ENCODE peak calls at places on chromosomes 3 and 15, in ten cellular contexts. A is coronary artery, T is Calu3, F is cardiac muscle cell, M is PC-3, I is HL-60, J is progenitor cell of endocrine pancreas, O is heart left ventricle, B is foreskin fibroblast, D is spleen. L is an unnamed sample.

GRCh38 chr3:119796785-119797184 is 14.9 kb downstream of the NR1I2 start:
- DNase-seq in J (no peak), O (no peak), F (no peak), B (no peak), D (no peak), M (no peak), T (no peak), A (no peak), I (no peak), L (no peak)

GRCh38 chr3:178320481-178321352 is 215.5 kb upstream of the KCNMB2 start:
- DNase-seq in I (no peak), F (peak), D (no peak), O (peak), J (no peak), B (peak), T (no peak), A (no peak), M (peak), L (no peak)

GRCh38 chr15:99707481-99708270 is 25.6 kb downstream of the LYSMD4 start:
- DNase-seq in T (no peak), B (peak), O (no peak), M (peak), I (no peak), A (no peak), D (no peak), F (no peak), J (no peak), L (no peak)

GRCh38 chr3:135490219-135490618 is 475.3 kb upstream of the PPP2R3A start:
- DNase-seq in O (no peak), F (no peak), M (no peak), B (no peak), I (no peak), A (no peak), J (no peak), T (no peak), D (no peak), L (no peak)

GRCh38 chr3:62481972-62482371 is 108.6 kb upstream of the FEZF2 start:
- DNase-seq in F (no peak), D (no peak), I (no peak), J (no peak), O (no peak), T (no peak), B (no peak), A (no peak), M (no peak), L (no peak)

GRCh38 chr15:85622432-85622831 is 172.3 kb downstream of the KLHL25 start:
- DNase-seq in J (no peak), M (no peak), B (no peak), O (no peak), A (no peak), I (no peak), D (no peak), F (no peak), T (no peak), L (no peak)

GRCh38 chr3:134339331-134339730 is 34.9 kb downstream of the AMOTL2 start:
- DNase-seq in J (no peak), M (no peak), T (no peak), D (no peak), I (no peak), F (no peak), A (peak), B (no peak), O (no peak), L (no peak)

GRCh38 chr3:41234823-41235722 is 35.8 kb downstream of the CTNNB1 start:
- DNase-seq in O (no peak), D (no peak), F (no peak), M (peak), A (no peak), T (no peak), I (no peak), J (no peak), B (peak), L (no peak)

GRCh38 chr15:56817266-56817665 is 84.0 kb upstream of the ZNF280D start:
- DNase-seq in O (no peak), M (peak), A (no peak), B (peak), T (no peak), D (no peak), J (no peak), I (no peak), F (no peak), L (no peak)

GRCh38 chr3:22263042-22263441 is 512.0 kb upstream of the ZNF385D start:
- DNase-seq in B (peak), T (no peak), J (no peak), I (no peak), A (no peak), M (peak), O (no peak), F (no peak), D (no peak), L (no peak)

GRCh38 chr3:70748593-70748992 is 436.2 kb upstream of the MDFIC2 start:
- DNase-seq in J (no peak), I (no peak), F (no peak), B (no peak), D (no peak), M (no peak), A (no peak), O (no peak), T (no peak), L (no peak)

GRCh38 chr15:81291916-81292424 is 32.0 kb downstream of the STARD5 start:
- DNase-seq in T (no peak), M (no peak), D (peak), A (no peak), O (no peak), F (no peak), J (no peak), B (no peak), I (no peak), L (peak)

GRCh38 chr3:98954806-98955205 is 53.3 kb upstream of the DCBLD2 start:
- DNase-seq in B (peak), T (no peak), M (peak), I (no peak), O (no peak), A (no peak), J (no peak), F (no peak), D (no peak), L (no peak)

GRCh38 chr15:82177291-82178010 is 85.1 kb downstream of the EFL1 start:
- DNase-seq in A (no peak), T (no peak), I (peak), M (peak), B (peak), D (no peak), F (no peak), O (no peak), J (no peak), L (no peak)

GRCh38 chr3:81716870-81717509 is 44.5 kb downstream of the GBE1 start:
- DNase-seq in J (no peak), O (peak), M (peak), B (no peak), T (peak), D (no peak), A (no peak), I (no peak), F (peak), L (no peak)

GRCh38 chr3:38636464-38636863 is 13.0 kb downstream of the SCN5A start:
- DNase-seq in M (no peak), A (no peak), O (no peak), D (peak), F (no peak), J (no peak), B (no peak), I (no peak), T (no peak), L (no peak)

GRCh38 chr3:176814252-176814651 is 383.0 kb downstream of the TBL1XR1 start:
- DNase-seq in I (no peak), J (peak), M (peak), B (peak), T (peak), D (no peak), O (peak), A (no peak), F (peak), L (no peak)

GRCh38 chr15:45795487-45796069 is 160.7 kb downstream of the SQOR start:
- DNase-seq in B (peak), I (peak), O (peak), F (peak), J (peak), D (no peak), M (peak), T (peak), A (no peak), L (no peak)

GRCh38 chr3:147507638-147508286 is 98.6 kb downstream of the ZIC1 start:
- DNase-seq in F (no peak), O (no peak), M (no peak), J (no peak), I (no peak), D (no peak), B (peak), T (no peak), A (no peak), L (no peak)

GRCh38 chr3:128379768-128380167 is 86.9 kb downstream of the DNAJB8 start:
- DNase-seq in J (no peak), D (no peak), F (no peak), A (no peak), O (no peak), B (no peak), T (no peak), I (no peak), M (no peak), L (no peak)

GRCh38 chr3:150905766-150906165 is 527 bp upstream of the MINDY4B start:
- DNase-seq in M (peak), B (no peak), O (no peak), F (no peak), D (no peak), A (no peak), I (no peak), J (no peak), T (no peak), L (no peak)

GRCh38 chr15:36172970-36173369 is 406.5 kb upstream of the CDIN1 start:
- DNase-seq in O (no peak), A (no peak), F (no peak), T (no peak), J (no peak), M (peak), I (no peak), D (no peak), B (no peak), L (no peak)

GRCh38 chr3:179404307-179404706 is 47.0 kb downstream of the GNB4 start:
- DNase-seq in F (no peak), O (no peak), I (no peak), A (no peak), T (no peak), M (no peak), D (no peak), J (no peak), B (no peak), L (no peak)

GRCh38 chr3:128001576-128001975 is 50.7 kb upstream of the SEC61A1 start:
- DNase-seq in B (no peak), O (no peak), T (no peak), F (no peak), I (no peak), A (no peak), J (no peak), D (no peak), M (no peak), L (no peak)

GRCh38 chr3:73431136-73431933 is 193.4 kb downstream of the PDZRN3 start:
- DNase-seq in A (no peak), D (no peak), T (no peak), M (no peak), O (no peak), J (no peak), F (no peak), B (no peak), I (no peak), L (no peak)

GRCh38 chr3:73432021-73432722 is 192.6 kb downstream of the PDZRN3 start:
- DNase-seq in F (peak), D (no peak), O (no peak), B (no peak), T (peak), J (no peak), M (peak), A (no peak), I (no peak), L (no peak)

GRCh38 chr3:73433681-73434080 is 191.1 kb downstream of the PDZRN3 start:
- DNase-seq in F (peak), M (no peak), I (no peak), B (no peak), D (no peak), J (no peak), O (no peak), A (no peak), T (no peak), L (no peak)

GRCh38 chr3:73433079-73433478 is 191.7 kb downstream of the PDZRN3 start:
- DNase-seq in B (no peak), J (no peak), I (no peak), M (no peak), T (no peak), D (no peak), A (no peak), O (no peak), F (peak), L (no peak)

DNA sequence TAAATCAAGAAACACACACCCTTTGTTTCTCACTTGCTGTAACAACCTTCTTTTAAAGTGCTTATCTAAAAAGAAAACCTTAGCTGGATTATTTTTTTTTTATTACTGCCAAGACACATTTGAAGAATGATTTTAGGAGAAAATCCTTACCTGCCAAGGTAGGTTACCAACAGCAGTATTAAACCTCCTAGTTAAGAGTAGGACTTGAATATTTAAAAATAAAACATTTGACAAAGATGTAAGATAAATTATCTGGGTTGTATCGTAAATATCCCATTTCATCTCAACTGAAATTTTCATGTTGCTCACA is 192.1 kb downstream of the PDZRN3 start:
- DNase-seq in O (no peak), M (no peak), F (no peak), A (no peak), I (no peak), T (no peak), B (no peak), J (no peak), D (no peak), L (no peak)
- TF ChIP-seq CTCF in O (no peak), M (peak), F (no peak), A (no peak), I (no peak), T (no peak), B (no peak), J (peak), D (no peak), L (no peak)

DNA sequence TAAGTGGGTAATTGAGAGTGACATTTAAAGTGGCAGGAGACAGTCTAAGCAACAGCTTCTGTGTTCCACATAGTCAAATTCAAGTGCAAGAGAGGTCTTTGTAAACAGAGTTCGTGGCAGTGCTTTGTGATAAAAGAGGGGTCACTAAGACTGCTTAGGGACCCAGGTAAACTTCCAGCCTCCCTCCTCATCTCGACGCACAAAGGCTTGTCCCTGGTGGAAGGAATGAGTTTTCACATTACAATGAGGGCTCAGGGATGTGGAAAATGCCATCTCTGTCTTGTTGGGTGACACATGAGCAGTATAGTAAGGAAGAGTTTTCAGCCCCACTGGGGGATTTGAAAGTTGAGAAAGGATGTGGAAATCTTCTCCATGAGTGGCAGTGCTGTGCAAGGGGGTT is 7.3 kb downstream of the GMNC start:
- DNase-seq in T (no peak), O (no peak), I (no peak), D (no peak), B (no peak), A (no peak), M (no peak), J (no peak), F (no peak), L (no peak)
- TF ChIP-seq CTCF in T (no peak), O (no peak), I (no peak), D (no peak), B (no peak), A (no peak), M (no peak), J (peak), F (no peak), L (no peak)

DNA sequence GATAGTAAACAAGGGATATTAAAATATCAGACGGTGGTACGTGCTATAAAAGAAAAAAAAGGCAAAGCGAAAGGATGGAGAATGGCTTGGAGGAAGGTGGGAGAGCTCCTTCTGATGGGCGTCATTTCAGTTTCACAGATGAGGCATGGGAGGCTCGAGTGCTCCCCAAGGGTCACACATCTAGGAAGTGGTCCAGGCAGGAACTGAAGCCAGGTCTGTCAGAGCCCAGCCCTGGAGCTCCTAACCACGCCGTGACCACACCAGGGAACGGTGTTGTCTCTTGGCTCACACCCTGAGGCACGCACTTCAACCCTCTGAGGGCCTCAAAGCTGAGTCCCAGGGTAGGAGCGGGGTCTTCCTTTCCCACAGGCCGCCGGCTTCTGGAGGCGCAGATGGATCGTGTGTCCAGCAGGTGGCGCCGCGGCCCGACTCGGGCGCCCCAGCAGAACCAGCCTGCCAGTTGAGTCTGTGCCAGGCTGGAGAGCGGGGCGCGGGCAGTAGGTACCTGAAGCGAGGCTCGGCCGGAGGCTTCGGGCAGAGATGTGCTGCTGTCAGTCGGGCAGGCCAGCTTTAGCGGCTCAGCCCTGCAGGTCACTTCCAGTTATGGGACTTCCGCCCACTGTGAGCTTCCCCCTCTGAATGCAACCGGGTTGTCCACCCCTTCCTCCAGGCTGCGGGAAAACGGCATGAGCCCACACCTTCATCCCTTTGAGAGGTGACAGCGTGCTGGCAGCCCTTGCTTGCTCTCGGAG is 68.1 kb downstream of the SLC6A1 start:
- DNase-seq in F (peak), O (peak), I (peak), M (peak), A (no peak), B (peak), J (peak), D (peak), T (peak), L (no peak)
- TF ChIP-seq CTCF in F (peak), O (peak), I (peak), M (peak), A (peak), B (peak), J (peak), D (peak), T (peak), L (peak)

GRCh38 chr15:52217186-52217585 is 26.0 kb upstream of the GNB5 start:
- DNase-seq in O (no peak), D (no peak), F (peak), J (no peak), B (no peak), T (peak), M (peak), A (no peak), I (no peak), L (no peak)
- TF ChIP-seq CTCF in O (no peak), D (no peak), F (no peak), J (peak), B (no peak), T (no peak), M (peak), A (no peak), I (peak), L (no peak)

DNA sequence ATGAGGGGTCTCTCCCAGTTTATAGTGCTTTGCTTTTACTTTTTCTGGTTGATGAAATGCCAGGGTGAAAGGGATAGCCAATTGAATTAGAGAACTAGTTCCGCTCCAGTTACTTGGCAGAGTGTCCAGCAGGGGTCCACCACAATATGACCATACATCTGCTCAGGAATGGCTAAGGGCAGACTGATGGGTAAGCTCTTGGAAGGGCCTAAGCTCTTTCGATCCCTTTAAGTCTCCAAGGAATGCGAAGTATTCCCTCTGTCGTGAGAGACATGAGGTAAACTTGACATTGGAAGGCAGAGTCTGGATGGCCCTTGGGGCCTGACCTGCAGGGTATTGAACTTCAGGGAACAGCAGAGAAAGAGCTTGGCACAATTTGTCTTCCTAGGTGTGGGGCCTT is 805.8 kb downstream of the PLOD2 start:
- DNase-seq in I (no peak), M (no peak), F (no peak), D (no peak), B (no peak), O (no peak), T (no peak), A (no peak), J (no peak), L (no peak)
- TF ChIP-seq CTCF in I (no peak), M (no peak), F (no peak), D (no peak), B (no peak), O (no peak), T (no peak), A (no peak), J (no peak), L (no peak)

GRCh38 chr15:73873889-73874511 is 636 bp downstream of the TBC1D21 start:
- DNase-seq in B (peak), I (peak), M (peak), F (peak), O (no peak), J (no peak), T (peak), D (no peak), A (peak), L (no peak)
- TF ChIP-seq CTCF in B (peak), I (peak), M (peak), F (peak), O (peak), J (peak), T (peak), D (peak), A (peak), L (peak)

GRCh38 chr15:98529205-98530145 is 118.9 kb upstream of the IGF1R start:
- DNase-seq in T (no peak), M (no peak), D (no peak), O (no peak), I (no peak), F (no peak), A (no peak), B (no peak), J (no peak), L (no peak)
- TF ChIP-seq CTCF in T (no peak), M (no peak), D (no peak), O (no peak), I (no peak), F (no peak), A (no peak), B (no peak), J (no peak), L (no peak)

GRCh38 chr15:71572452-71573053 is 237.8 kb upstream of the NR2E3 start:
- DNase-seq in M (peak), O (no peak), F (no peak), J (no peak), T (peak), D (no peak), I (no peak), A (no peak), B (no peak), L (no peak)
- TF ChIP-seq CTCF in M (peak), O (peak), F (peak), J (peak), T (peak), D (no peak), I (no peak), A (no peak), B (no peak), L (no peak)

DNA sequence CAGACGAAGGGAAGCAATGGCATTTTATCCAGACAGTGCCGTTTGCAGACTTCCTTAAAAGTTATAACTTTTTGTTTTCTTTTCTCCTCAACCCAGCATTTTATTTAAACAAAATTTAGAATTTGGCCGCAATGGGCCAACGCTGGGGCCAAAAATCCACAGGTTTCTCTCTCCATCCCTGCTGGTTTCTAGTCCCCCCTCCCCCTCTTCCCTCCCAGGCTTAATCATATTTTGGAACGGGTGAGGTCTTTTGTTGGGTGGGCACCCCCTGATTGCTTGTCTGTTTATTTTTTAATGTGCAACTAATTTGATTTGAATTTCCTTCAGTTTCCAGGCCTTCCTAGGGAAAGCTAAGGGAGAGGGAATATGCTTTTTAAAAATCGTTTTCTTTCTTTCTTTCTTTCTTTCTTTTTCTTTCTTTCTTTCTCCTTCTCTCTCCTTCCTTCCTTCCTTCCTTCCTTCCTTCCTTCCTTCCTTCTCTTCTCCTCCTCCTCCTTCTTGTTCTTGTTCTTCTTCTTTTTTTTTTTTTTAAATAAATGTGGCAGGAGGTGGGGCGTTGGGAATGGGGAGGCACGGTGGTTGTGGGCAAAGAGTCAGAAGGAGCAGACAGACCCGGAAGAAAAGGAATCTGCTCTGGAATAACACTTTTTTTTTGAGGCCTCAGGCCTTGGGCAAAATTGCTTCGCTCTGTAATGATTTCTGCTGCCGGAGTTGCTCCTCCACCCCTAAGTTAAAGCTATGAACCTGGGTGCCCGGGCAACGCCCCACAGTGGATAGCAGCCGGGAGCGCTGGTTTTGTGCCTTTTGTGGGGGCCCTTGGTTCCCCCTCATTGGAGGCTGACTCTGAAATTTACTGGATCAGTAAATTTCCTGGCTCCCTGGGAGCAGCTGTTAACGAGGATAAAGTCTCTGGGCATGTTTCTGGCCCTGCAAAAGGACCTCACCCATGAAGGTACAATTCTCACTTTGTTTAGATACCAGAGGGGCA is 1.9 kb downstream of the FNDC3B start:
- DNase-seq in J (no peak), I (no peak), A (no peak), B (no peak), D (no peak), M (peak), T (peak), F (no peak), O (no peak), L (no peak)
- TF ChIP-seq CTCF in J (no peak), I (no peak), A (no peak), B (no peak), D (no peak), M (no peak), T (no peak), F (no peak), O (no peak), L (no peak)